ENCODE peak calls at places on chromosomes 3 and 15, in four cellular contexts. J is BJ, Z is stomach, F is cardiac fibroblast. H is an unnamed sample.
A peak's percentile ranks its signal among the peaks of the same experiment; 100 is the strongest.

GRCh38 chr3:122299872-122300460 is 25.1 kb upstream of the CSTA start:
- DNase-seq in J (no peak), F (peak; percentile 7), Z (no peak), H (no peak)

GRCh38 chr3:10758304-10759037 is 57.6 kb upstream of the SLC6A11 start:
- DNase-seq in Z (peak; percentile 33), F (peak; percentile 82), J (no peak), H (peak; percentile 42)

GRCh38 chr15:41502787-41503668 is 9.4 kb downstream of the ITPKA start:
- DNase-seq in J (no peak), Z (no peak), F (no peak), H (no peak)

GRCh38 chr3:57822686-57823085 is 66.6 kb downstream of the SLMAP start:
- DNase-seq in F (peak; percentile 18), Z (no peak), J (no peak), H (no peak)

GRCh38 chr15:65077981-65078352 is 1.4 kb downstream of the KBTBD13 start:
- DNase-seq in J (no peak), Z (peak; percentile 79), F (peak; percentile 72), H (no peak)

GRCh38 chr15:73965094-73965729 is 26.9 kb downstream of the STOML1 start:
- DNase-seq in J (no peak), F (no peak), Z (no peak), H (no peak)

GRCh38 chr3:60854762-60855161 is 396.5 kb downstream of the FHIT start:
- DNase-seq in F (peak; percentile 4), J (no peak), Z (no peak), H (no peak)

GRCh38 chr3:180329187-180329586 is 272.8 kb upstream of the TTC14 start:
- DNase-seq in Z (no peak), F (no peak), J (no peak), H (no peak)

GRCh38 chr15:66719471-66719870 is 17.4 kb downstream of the SMAD6 start:
- DNase-seq in J (no peak), Z (no peak), F (no peak), H (no peak)

GRCh38 chr3:18645603-18646002 is 220.5 kb upstream of the SATB1 start:
- DNase-seq in J (no peak), Z (no peak), F (no peak), H (no peak)

GRCh38 chr3:36700537-36701248 is 63.7 kb downstream of the DCLK3 start:
- DNase-seq in Z (no peak), F (peak; percentile 83), J (no peak), H (peak; percentile 50)

GRCh38 chr3:23712095-23712494 is 93.7 kb upstream of the UBE2E1 start:
- DNase-seq in Z (no peak), F (no peak), J (no peak), H (no peak)

GRCh38 chr3:183878071-183878470 is 6.6 kb downstream of the PARL start:
- DNase-seq in J (no peak), Z (no peak), F (no peak), H (no peak)

GRCh38 chr3:131705558-131706051 is 202.8 kb upstream of the MRPL3 start:
- DNase-seq in Z (no peak), J (no peak), F (no peak), H (no peak)

GRCh38 chr15:75640483-75641175 is 605 bp upstream of the IMP3 start:
- DNase-seq in Z (no peak), J (no peak), F (peak; percentile 68), H (no peak)

GRCh38 chr3:59027607-59028006 is 22.2 kb downstream of the CFAP20DC start:
- DNase-seq in Z (no peak), J (no peak), F (no peak), H (no peak)

GRCh38 chr3:46461971-46462910 is 2.5 kb downstream of the LTF start:
- DNase-seq in F (no peak), Z (no peak), J (no peak), H (no peak)

GRCh38 chr15:65365229-65365628 is 12.6 kb downstream of the IGDCC3 start:
- DNase-seq in Z (no peak), F (no peak), J (no peak), H (no peak)

GRCh38 chr3:86969500-86970189 is 21.3 kb downstream of the VGLL3 start:
- DNase-seq in F (peak; percentile 74), Z (no peak), J (no peak), H (no peak)

GRCh38 chr15:99604865-99605264 is 39.1 kb downstream of the MEF2A start:
- DNase-seq in J (no peak), Z (no peak), F (no peak), H (no peak)

GRCh38 chr3:99945328-99945995 is 127.8 kb downstream of the CMSS1 start:
- DNase-seq in J (peak; percentile 37), Z (peak; percentile 42), F (peak; percentile 34), H (no peak)

GRCh38 chr3:112090899-112091586 is 4.9 kb downstream of the C3orf52 start:
- DNase-seq in Z (peak; percentile 44), F (no peak), J (no peak), H (no peak)

GRCh38 chr3:61521229-61521628 is 40.1 kb upstream of the PTPRG start:
- DNase-seq in Z (no peak), J (no peak), F (no peak), H (no peak)

GRCh38 chr3:177443469-177443868 is 246.2 kb upstream of the TBL1XR1 start:
- DNase-seq in J (no peak), Z (no peak), F (peak; percentile 66), H (no peak)

GRCh38 chr15:63380151-63380827 is 1.4 kb downstream of the CA12 start:
- DNase-seq in Z (no peak), J (no peak), F (no peak), H (no peak)
- TF ChIP-seq CTCF in Z (no peak), J (no peak), F (no peak), H (no peak)

DNA sequence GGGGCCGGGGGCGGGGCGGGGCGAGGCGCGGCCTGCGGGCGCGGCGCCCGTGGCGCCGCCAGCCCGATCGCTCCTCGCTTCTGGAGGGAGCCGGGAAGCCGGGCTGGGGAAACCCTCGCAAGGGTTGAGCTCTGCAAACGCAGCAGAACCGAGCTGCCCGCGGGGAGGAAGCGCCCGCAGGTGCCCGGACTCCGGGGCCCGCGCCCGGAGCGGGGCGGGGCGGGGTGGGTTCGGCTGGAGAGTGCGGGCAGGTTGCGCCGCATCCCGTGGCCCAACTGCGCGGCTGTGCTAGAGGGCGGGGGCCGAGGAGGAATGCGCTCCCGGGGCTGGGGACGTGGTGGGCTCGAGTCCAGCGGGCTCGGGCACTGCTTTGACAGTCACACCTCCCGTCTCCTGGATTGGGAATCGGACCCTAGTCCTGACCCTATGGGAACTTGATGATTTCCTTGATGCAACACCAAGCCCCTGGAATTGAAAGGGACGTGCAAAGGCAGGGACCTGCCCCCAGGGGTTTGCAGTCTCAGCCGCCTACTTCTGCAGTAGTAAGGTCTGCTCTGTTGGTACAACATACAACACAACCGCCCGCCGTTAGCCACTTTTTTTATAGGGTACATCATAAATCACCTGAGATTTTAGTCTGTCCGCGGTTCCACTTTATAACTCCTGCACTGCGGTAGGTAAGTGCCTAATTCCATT is 34.3 kb downstream of the ZBTB38 start:
- DNase-seq in F (peak; percentile 75), J (no peak), Z (peak; percentile 67), H (no peak)
- TF ChIP-seq CTCF in F (no peak), J (no peak), Z (no peak), H (no peak)

GRCh38 chr3:186525369-186526255 is 18.6 kb downstream of the CRYGS start:
- DNase-seq in F (no peak), Z (no peak), J (no peak), H (no peak)

GRCh38 chr3:186526256-186526606 is 17.9 kb downstream of the CRYGS start:
- DNase-seq in F (no peak), Z (no peak), J (no peak), H (no peak)

GRCh38 chr3:186523434-186523833 is 20.7 kb downstream of the CRYGS start:
- DNase-seq in F (no peak), Z (no peak), J (no peak), H (no peak)

GRCh38 chr3:186523022-186523421 is 21.2 kb downstream of the CRYGS start:
- DNase-seq in J (no peak), Z (no peak), F (no peak), H (no peak)

DNA sequence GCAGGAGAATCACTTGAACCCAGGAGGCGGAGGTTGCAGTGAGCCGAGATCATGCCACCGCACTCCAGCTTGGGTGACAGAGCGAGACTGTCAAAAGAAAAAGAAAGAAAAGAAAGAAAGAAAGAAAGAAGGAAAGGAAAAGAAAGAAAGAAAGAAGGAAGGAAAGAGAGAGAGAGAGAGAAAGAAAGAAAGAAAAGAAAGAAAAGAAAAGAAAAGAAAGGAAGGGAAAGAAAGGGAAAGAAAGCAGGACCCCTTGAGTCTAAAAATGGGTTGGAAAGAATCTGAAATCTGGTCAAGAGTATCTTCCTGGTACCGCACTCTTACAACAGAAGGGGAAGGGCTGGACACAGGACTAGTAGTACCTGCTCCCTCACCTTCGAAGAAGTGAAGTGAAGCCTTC is 19.6 kb downstream of the CRYGS start:
- DNase-seq in J (no peak), F (no peak), Z (no peak), H (no peak)
- TF ChIP-seq CTCF in J (no peak), F (no peak), Z (no peak), H (no peak)

GRCh38 chr15:28936081-28936480 is 50.3 kb downstream of the APBA2 start:
- DNase-seq in Z (no peak), F (no peak), J (no peak), H (no peak)

GRCh38 chr15:28936481-28936881 is 50.7 kb downstream of the APBA2 start:
- DNase-seq in F (no peak), J (no peak), Z (no peak), H (no peak)

GRCh38 chr15:28934645-28935044 is 48.9 kb downstream of the APBA2 start:
- DNase-seq in J (no peak), Z (no peak), F (no peak), H (no peak)

GRCh38 chr15:28933710-28934445 is 48.1 kb downstream of the APBA2 start:
- DNase-seq in F (peak; percentile 38), Z (no peak), J (no peak), H (no peak)

GRCh38 chr15:28935316-28935715 is 49.5 kb downstream of the APBA2 start:
- DNase-seq in F (no peak), Z (no peak), J (no peak), H (no peak)
- TF ChIP-seq CTCF in F (peak; percentile 34), Z (no peak), J (peak; percentile 45), H (no peak)

GRCh38 chr3:161913786-161914389 is 417.3 kb downstream of the OTOL1 start:
- DNase-seq in J (no peak), F (peak; percentile 55), Z (no peak), H (no peak)

GRCh38 chr3:161920196-161920595 is 423.6 kb downstream of the OTOL1 start:
- DNase-seq in Z (no peak), F (no peak), J (peak; percentile 10), H (no peak)

GRCh38 chr3:161915283-161915682 is 418.7 kb downstream of the OTOL1 start:
- DNase-seq in J (no peak), F (no peak), Z (no peak), H (no peak)

GRCh38 chr3:161914703-161915102 is 418.1 kb downstream of the OTOL1 start:
- DNase-seq in Z (no peak), F (peak; percentile 75), J (peak; percentile 9), H (peak; percentile 35)
- TF ChIP-seq CTCF in Z (no peak), F (peak; percentile 62), J (peak; percentile 56), H (peak; percentile 62)

GRCh38 chr3:157151627-157152026 is 8.3 kb downstream of the CCNL1 start:
- DNase-seq in Z (no peak), J (no peak), F (no peak), H (no peak)
- TF ChIP-seq CTCF in Z (no peak), J (no peak), F (no peak), H (no peak)

H was measured in AG09319.